ENCODE peak calls at places on chromosomes 11 and 22, in six cellular contexts. R is transverse colon, L is cardiac muscle cell, W is HFFc6, C is endothelial cell, O is nephron progenitor cell. Z is an unnamed sample.

GRCh38 chr11:112705148-112705547 is 256.1 kb upstream of the NCAM1 start:
- DNase-seq in W (no peak), O (no peak), L (no peak), R (no peak), C (no peak), Z (no peak)

GRCh38 chr11:70365536-70365912 is 32.8 kb upstream of the CTTN start:
- DNase-seq in C (no peak), W (no peak), R (no peak), L (no peak), O (no peak), Z (no peak)

GRCh38 chr11:66272600-66272999 is 4.2 kb downstream of the RAB1B start:
- DNase-seq in O (no peak), C (no peak), W (no peak), L (no peak), R (no peak), Z (no peak)

GRCh38 chr11:86449993-86450629 is 75.4 kb downstream of the CCDC81 start:
- DNase-seq in O (no peak), C (no peak), W (no peak), L (no peak), R (no peak), Z (no peak)

GRCh38 chr11:112016088-112016764 is 9.0 kb upstream of the DLAT start:
- DNase-seq in W (no peak), L (peak; percentile 69), O (no peak), R (no peak), C (no peak), Z (no peak)

GRCh38 chr11:45880772-45881570 is 4.5 kb upstream of the MAPK8IP1 start:
- DNase-seq in C (no peak), L (no peak), R (no peak), W (no peak), O (no peak), Z (no peak)

GRCh38 chr11:66337103-66337899 is 1.1 kb upstream of the RIN1 start:
- DNase-seq in O (no peak), W (peak; percentile 44), L (no peak), R (no peak), C (no peak), Z (no peak)

GRCh38 chr11:134932761-134933160 is 520.7 kb upstream of the B3GAT1 start:
- DNase-seq in O (no peak), R (no peak), C (no peak), L (no peak), W (no peak), Z (no peak)

GRCh38 chr11:55401011-55401410 is 33.2 kb downstream of the OR4A15 start:
- DNase-seq in C (no peak), W (no peak), O (no peak), R (no peak), L (no peak), Z (no peak)

GRCh38 chr22:25006354-25006753 is 53.8 kb downstream of the KIAA1671 start:
- DNase-seq in C (no peak), L (no peak), O (no peak), R (no peak), W (no peak), Z (no peak)

GRCh38 chr11:111644922-111645321 is 42.7 kb downstream of the SIK2 start:
- DNase-seq in L (no peak), C (no peak), R (no peak), W (no peak), O (no peak), Z (no peak)

GRCh38 chr11:32255876-32256275 is 165.0 kb downstream of the RCN1 start:
- DNase-seq in R (no peak), C (no peak), O (no peak), L (no peak), W (no peak), Z (no peak)

GRCh38 chr22:18095101-18095805 is 15.4 kb upstream of the TUBA8 start:
- DNase-seq in C (no peak), L (no peak), O (no peak), W (no peak), R (no peak), Z (no peak)

GRCh38 chr11:14273885-14274284 is 85.1 kb downstream of the RRAS2 start:
- DNase-seq in L (no peak), R (no peak), O (no peak), W (no peak), C (no peak), Z (no peak)

GRCh38 chr22:28018461-28018927 is 99.4 kb upstream of the PITPNB start:
- DNase-seq in O (no peak), L (no peak), C (no peak), R (peak; percentile 1), W (no peak), Z (no peak)

GRCh38 chr22:23054531-23055257 is 15.6 kb upstream of the GNAZ start:
- DNase-seq in C (no peak), R (no peak), W (no peak), O (no peak), L (no peak), Z (no peak)

GRCh38 chr11:8581300-8581699 is 12.7 kb downstream of the STK33 start:
- DNase-seq in L (no peak), O (no peak), C (no peak), W (no peak), R (no peak), Z (no peak)

GRCh38 chr11:133547808-133548494 is 15.7 kb upstream of the OPCML start:
- DNase-seq in C (no peak), L (no peak), W (no peak), R (no peak), O (no peak), Z (no peak)

GRCh38 chr11:43557553-43558031 is 122.9 kb upstream of the HSD17B12 start:
- DNase-seq in L (peak; percentile 68), W (no peak), O (no peak), R (no peak), C (no peak), Z (peak; percentile 50)
- TF ChIP-seq CTCF in L (peak; percentile 19), W (peak; percentile 50), O (no peak), R (no peak), C (no peak), Z (peak; percentile 48)

GRCh38 chr11:64794526-64794925 is 8.5 kb downstream of the MAP4K2 start:
- DNase-seq in L (no peak), O (no peak), C (no peak), W (no peak), R (no peak), Z (no peak)
- TF ChIP-seq CTCF in L (no peak), O (no peak), C (no peak), W (no peak), R (no peak), Z (no peak)

DNA sequence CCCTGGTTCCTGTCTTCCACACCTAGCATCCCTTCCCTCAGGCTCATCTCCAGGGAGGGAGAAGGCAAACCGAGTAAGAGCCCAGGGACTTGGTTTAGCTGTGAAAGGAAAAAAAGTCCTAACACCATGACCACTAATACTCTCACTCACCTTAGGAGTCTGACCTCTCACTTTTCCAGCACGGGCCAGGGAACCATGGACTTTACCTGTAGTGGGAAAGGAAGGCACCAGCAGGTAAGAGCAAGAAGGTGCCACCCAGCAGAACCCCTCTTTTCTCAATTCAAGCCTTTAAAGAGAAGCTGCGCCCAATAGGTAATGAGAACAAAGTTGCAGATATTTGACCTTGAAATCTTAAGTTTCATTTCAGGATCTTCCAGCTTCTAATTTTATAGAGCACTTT is 1.1 kb downstream of the FAU start:
- DNase-seq in C (no peak), O (no peak), W (no peak), L (no peak), R (no peak), Z (no peak)
- TF ChIP-seq CTCF in C (no peak), O (no peak), W (no peak), L (no peak), R (no peak), Z (no peak)

DNA sequence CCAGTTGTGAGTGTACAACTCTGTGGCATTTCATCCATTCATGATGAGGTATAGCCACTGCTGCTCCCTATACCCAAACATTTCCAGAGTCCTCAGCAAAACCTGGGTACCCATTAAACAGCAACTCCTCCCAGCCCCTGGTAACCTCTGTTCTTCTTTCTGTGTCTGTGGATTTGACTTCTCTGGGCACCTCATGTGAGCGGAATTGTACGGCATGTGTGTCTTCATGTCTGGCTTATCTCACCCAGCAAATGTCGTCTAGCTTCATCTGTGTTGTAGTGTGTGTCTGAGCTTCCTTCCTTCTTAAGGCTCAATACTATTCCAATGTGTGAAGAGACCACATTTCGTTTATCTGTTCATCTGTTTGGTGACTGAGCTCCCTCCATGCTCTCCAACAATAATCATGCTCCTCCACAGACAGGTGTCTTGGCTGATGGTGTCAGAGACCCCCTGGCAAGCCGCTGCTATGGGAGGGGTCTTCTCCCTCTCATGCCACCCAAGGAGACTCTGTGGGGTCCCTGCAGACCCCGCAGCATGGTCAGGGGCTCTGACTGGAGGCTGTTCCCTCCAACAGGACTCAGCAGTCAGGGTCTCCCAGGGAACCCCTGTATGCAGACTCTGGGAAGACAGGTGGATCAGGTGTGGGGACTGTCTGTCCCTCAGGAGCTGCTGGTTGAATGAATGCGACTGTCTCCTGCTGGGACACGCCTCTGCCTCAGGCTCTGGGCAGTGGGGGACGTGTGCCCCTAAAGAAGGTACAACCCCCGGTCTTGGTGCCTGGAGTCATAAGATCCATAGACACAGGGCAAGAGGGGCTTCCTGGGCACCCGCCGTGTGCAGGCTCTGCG is 52.7 kb downstream of the SMIM38 start:
- DNase-seq in L (no peak), O (no peak), W (no peak), R (no peak), C (no peak), Z (no peak)
- TF ChIP-seq CTCF in L (no peak), O (no peak), W (peak; percentile 28), R (no peak), C (no peak), Z (no peak)

GRCh38 chr11:115214644-115215305 is 289.4 kb downstream of the CADM1 start:
- DNase-seq in L (no peak), R (no peak), C (no peak), O (no peak), W (no peak), Z (no peak)

GRCh38 chr11:115219378-115219777 is 284.8 kb downstream of the CADM1 start:
- DNase-seq in O (no peak), W (no peak), C (no peak), R (no peak), L (peak; percentile 52), Z (no peak)

GRCh38 chr11:115217726-115218311 is 286.4 kb downstream of the CADM1 start:
- DNase-seq in O (peak; percentile 35), W (no peak), L (no peak), C (no peak), R (no peak), Z (no peak)

GRCh38 chr11:115213007-115213406 is 291.2 kb downstream of the CADM1 start:
- DNase-seq in L (no peak), R (no peak), C (no peak), O (no peak), W (no peak), Z (no peak)

DNA sequence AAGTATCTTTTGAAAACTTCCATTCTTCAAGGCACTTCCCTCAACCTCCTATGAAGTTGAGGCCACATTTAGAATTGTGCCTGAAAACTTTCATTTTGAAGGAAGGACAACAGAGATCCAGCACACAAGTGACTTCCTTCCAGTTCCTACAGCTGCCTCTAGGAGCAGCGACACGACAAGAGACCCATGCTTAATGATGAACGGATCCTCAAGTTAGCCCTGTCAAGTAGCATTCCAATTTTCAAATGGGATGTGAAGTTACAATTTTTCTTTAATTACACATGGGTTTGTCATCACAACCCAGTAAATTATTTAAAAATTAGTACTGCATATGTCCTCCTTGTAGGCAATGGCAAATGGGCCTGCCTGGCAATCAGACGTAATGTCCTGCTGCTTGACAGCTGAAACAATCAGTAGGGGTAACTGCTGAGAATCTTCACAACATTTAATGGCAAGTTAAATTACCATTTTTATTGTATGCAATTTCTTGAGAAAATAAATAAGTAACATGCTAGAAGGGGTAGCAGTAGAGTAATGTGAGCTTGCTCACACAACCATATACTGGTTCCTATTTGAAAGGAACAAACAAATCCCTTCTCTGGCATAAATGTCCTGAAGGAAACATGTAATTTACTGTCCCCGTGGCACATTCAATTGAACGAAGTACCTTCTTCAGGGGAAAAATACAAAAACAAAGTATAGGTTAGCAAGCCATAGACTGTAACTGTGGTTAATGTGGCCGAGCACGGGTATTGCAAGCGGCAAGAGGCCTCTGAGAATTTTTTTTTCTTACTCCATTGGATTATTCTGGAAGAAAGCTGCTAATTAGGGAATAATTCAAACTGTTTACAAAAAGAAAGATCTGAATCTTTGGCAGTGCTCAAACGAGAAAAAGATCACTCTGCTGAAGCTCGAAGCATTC is 288.3 kb downstream of the CADM1 start:
- DNase-seq in C (peak; percentile 11), W (no peak), R (no peak), L (no peak), O (no peak), Z (no peak)
- TF ChIP-seq CTCF in C (peak; percentile 23), W (no peak), R (peak; percentile 15), L (no peak), O (peak; percentile 38), Z (peak; percentile 63)